ENCODE peak calls at places on chromosome 14, in ten cellular contexts. D, S, U, P, B, N, F, A, Q and G are unnamed samples.
A peak's percentile ranks its signal among the peaks of the same experiment; 100 is the strongest.

GRCh38 chr14:26394114-26394855 is 203.5 kb downstream of the NOVA1 start:
- DNase-seq in B (no peak), F (no peak), D (no peak), S (no peak), P (no peak), U (no peak), Q (peak; percentile 12), N (peak; percentile 43), A (no peak), G (no peak)

GRCh38 chr14:34078117-34078743 is 127.4 kb upstream of the EGLN3 start:
- DNase-seq in S (no peak), D (no peak), Q (no peak), F (peak; percentile 90), N (no peak), A (no peak), U (peak; percentile 87), P (no peak), B (no peak), G (no peak)

GRCh38 chr14:68711551-68712437 is 81.1 kb downstream of the ZFP36L1 start:
- DNase-seq in D (no peak), N (no peak), U (no peak), S (peak; percentile 41), F (no peak), A (no peak), Q (no peak), P (no peak), B (no peak), G (no peak)

GRCh38 chr14:69023035-69023434 is 43.9 kb upstream of the ACTN1 start:
- DNase-seq in Q (no peak), P (no peak), N (no peak), B (no peak), A (no peak), F (no peak), D (no peak), S (no peak), U (no peak), G (no peak)

GRCh38 chr14:53879022-53879686 is 77.5 kb downstream of the BMP4 start:
- DNase-seq in S (no peak), B (no peak), N (no peak), Q (no peak), F (no peak), D (no peak), A (no peak), U (no peak), P (no peak), G (no peak)

GRCh38 chr14:100108042-100108825 is 43.0 kb downstream of the EVL start:
- DNase-seq in N (peak; percentile 90), Q (peak; percentile 41), S (peak; percentile 88), U (peak; percentile 79), F (peak; percentile 81), P (peak; percentile 77), D (peak; percentile 72), A (peak; percentile 76), B (peak; percentile 94), G (peak; percentile 61)

GRCh38 chr14:71449316-71450055 is 482.7 kb upstream of the RGS6 start:
- DNase-seq in S (no peak), B (no peak), Q (no peak), P (no peak), F (no peak), D (no peak), A (no peak), U (no peak), N (no peak), G (no peak)

GRCh38 chr14:106530423-106531107 is 1004.2 kb downstream of the TMEM121 start:
- DNase-seq in P (no peak), D (no peak), Q (peak; percentile 30), A (no peak), B (no peak), U (no peak), N (peak; percentile 15), S (no peak), F (peak; percentile 47), G (no peak)

GRCh38 chr14:55707365-55707804 is 127.4 kb downstream of the KTN1 start:
- DNase-seq in B (no peak), A (no peak), Q (no peak), N (peak; percentile 53), U (peak; percentile 2), S (no peak), D (no peak), P (no peak), F (peak; percentile 11), G (peak; percentile 51)

GRCh38 chr14:86243158-86243557 is 713.2 kb downstream of the FLRT2 start:
- DNase-seq in B (no peak), P (peak; percentile 2), D (no peak), Q (no peak), A (no peak), U (no peak), F (no peak), S (no peak), N (no peak), G (no peak)

GRCh38 chr14:101791919-101792572 is 30.5 kb downstream of the PPP2R5C start:
- DNase-seq in U (peak; percentile 26), N (no peak), B (no peak), Q (no peak), D (no peak), A (no peak), P (no peak), S (no peak), F (no peak), G (no peak)

GRCh38 chr14:87540339-87540738 is 452.6 kb downstream of the GALC start:
- DNase-seq in Q (no peak), F (no peak), P (no peak), D (no peak), S (no peak), A (no peak), B (no peak), N (no peak), U (no peak), G (no peak)

GRCh38 chr14:55398679-55399078 is 13.0 kb downstream of the ATG14 start:
- DNase-seq in P (no peak), F (peak; percentile 52), A (no peak), Q (peak; percentile 68), D (no peak), U (no peak), N (no peak), B (no peak), S (no peak), G (no peak)

GRCh38 chr14:96564389-96564788 is 62.2 kb downstream of the PAPOLA start:
- DNase-seq in U (no peak), F (no peak), N (no peak), S (no peak), D (no peak), P (no peak), A (no peak), B (no peak), Q (no peak), G (no peak)

GRCh38 chr14:22391908-22392307 is 197.1 kb downstream of the DAD1 start:
- DNase-seq in P (no peak), D (peak; percentile 41), S (peak; percentile 72), U (peak; percentile 87), F (peak; percentile 62), Q (no peak), B (peak; percentile 77), A (peak; percentile 36), N (peak; percentile 84), G (peak; percentile 52)

GRCh38 chr14:103854822-103855733 is 7.7 kb upstream of the PPP1R13B start:
- DNase-seq in P (no peak), U (no peak), S (no peak), N (peak; percentile 72), A (no peak), F (peak; percentile 12), Q (no peak), D (no peak), B (peak; percentile 75), G (peak; percentile 80)
- TF ChIP-seq POLR2AphosphoS5 in P (no peak), U (no peak), S (no peak), N (no peak), A (no peak), F (no peak), Q (no peak), D (no peak), B (peak; percentile 60), G (peak; percentile 72)

DNA sequence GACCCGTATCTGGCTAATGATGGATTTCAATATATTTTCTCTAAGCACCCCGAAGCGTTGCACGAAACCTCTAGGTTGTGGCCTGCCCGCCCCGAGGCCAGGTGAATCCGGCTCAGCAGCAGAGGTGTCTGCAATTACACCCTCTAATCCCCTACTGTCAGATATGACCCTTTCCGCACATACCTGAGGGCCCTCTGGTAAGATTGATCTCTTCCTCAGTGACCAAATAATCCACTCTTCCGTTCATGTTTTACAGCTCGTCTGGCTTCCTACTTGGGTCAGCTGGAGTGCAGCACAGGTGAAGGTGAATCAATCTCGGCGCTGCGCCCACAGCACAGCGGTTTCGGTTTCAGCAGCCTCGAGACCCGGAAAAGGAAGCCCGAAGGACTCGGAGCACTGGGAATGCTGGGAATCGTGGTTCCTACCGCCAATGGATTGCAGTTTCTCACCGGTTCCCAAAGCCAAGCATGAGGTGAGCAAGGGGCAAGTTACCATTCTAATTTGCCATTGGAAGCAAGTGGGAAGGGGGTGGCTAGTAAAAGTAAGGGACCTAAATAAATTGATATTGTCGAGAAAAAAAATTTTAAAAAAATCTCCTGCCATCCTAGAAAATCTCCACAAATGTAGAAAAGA is at the start of gene SYNJ2BP:
- DNase-seq in S (peak; percentile 80), A (peak; percentile 21), B (peak; percentile 88), P (peak; percentile 22), F (peak; percentile 39), Q (peak; percentile 30), U (peak; percentile 15), N (peak; percentile 93), D (peak; percentile 47), G (peak; percentile 79)
- TF ChIP-seq POLR2AphosphoS5 in S (peak; percentile 74), A (no peak), B (peak; percentile 88), P (no peak), F (no peak), Q (peak; percentile 22), U (no peak), N (peak; percentile 94), D (peak; percentile 67), G (peak; percentile 87)

DNA sequence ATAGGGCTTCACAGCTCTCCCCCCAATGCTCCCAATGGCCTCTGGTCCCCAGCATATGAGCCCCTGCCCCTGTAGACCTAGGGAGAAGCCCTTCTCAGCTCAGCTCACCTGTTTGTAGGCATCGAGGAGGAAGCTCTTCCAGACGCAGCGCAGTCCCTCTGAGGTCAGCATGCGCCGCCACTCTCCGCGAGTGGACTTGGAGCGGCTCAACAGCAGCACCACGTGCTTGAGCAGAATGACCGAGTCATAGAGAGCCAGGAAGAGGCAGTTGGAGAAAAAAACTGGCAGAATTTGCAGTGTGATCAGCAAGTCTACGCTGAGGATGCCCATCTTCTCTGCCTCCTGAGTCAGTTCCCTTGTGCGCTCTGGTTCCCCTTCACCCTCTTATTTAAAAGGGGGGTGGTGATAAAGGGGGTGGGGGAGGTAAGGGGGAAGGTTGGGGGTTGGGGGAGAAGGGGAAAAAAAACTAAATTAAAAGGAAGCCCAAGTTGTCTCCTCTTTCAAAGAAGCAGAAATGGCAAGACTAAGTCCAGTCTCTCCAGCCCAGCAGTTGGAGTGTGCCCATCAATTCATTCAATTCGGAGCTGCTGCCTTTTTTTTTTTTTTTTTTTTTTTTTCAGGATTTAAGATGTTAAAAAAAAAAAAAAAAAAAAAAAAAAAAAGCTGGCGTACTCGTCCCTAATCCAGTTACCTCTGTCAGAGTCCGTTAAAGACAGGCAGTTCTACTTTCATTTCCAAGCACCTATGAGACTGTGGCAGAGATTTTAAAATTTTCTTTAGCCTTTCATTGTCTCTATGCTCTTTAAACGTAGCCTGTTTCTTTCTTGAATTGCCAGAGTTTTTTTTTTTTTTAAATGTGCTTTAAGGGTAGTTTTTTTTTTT is at the start of gene DIO2:
- DNase-seq in U (no peak), D (no peak), P (no peak), Q (no peak), B (no peak), F (no peak), S (no peak), A (no peak), N (peak; percentile 21), G (no peak)
- TF ChIP-seq POLR2AphosphoS5 in U (no peak), D (no peak), P (no peak), Q (no peak), B (no peak), F (no peak), S (no peak), A (no peak), N (no peak), G (no peak)

GRCh38 chr14:72479471-72479931 is 414.4 kb downstream of the DPF3 start:
- DNase-seq in N (no peak), S (no peak), U (no peak), P (no peak), Q (no peak), D (no peak), F (peak; percentile 31), A (no peak), B (no peak), G (no peak)
- TF ChIP-seq POLR2AphosphoS5 in N (no peak), S (no peak), U (no peak), P (peak; percentile 21), Q (no peak), D (no peak), F (no peak), A (no peak), B (peak; percentile 26), G (no peak)